ENCODE peak calls at places on chromosome 1, in nine cellular contexts. M is esophagus squamous epithelium; E is stimulated activated CD8-positive, alpha-beta memory T cell treated with anti-CD3 and anti-CD28 coated beads, Interleukin-2, amount 100 ng/mL, for 48 hours; N is left kidney; Q is EL; P is NCI-H1417; U is mucosa of gallbladder; G is ACHN; V is dorsolateral prefrontal cortex. L is an unnamed sample.

GRCh38 chr1:151611288-151611790 is 511 bp upstream of the SNX27 start:
- DNase-seq in Q (peak; percentile 46), U (peak; percentile 51), V (no peak), N (peak; percentile 18), P (no peak), E (no peak), M (no peak), G (no peak), L (peak; percentile 100)

GRCh38 chr1:12031039-12031980 is 12.0 kb downstream of the MIIP start:
- DNase-seq in Q (peak; percentile 42), E (peak; percentile 47), G (peak; percentile 44), U (no peak), N (no peak), V (no peak), M (no peak), P (no peak), L (no peak)

GRCh38 chr1:93689521-93690223 is 8.0 kb upstream of the BCAR3 start:
- DNase-seq in Q (no peak), E (no peak), U (no peak), V (no peak), G (no peak), M (no peak), N (peak; percentile 65), P (no peak), L (no peak)

GRCh38 chr1:55252942-55253589 is 37.9 kb upstream of the USP24 start:
- DNase-seq in M (no peak), E (no peak), Q (no peak), V (peak; percentile 38), N (no peak), G (no peak), P (no peak), U (peak; percentile 22), L (no peak)

GRCh38 chr1:159556931-159557369 is 21.1 kb upstream of the OR10J5 start:
- DNase-seq in M (no peak), P (no peak), G (no peak), U (peak; percentile 67), Q (no peak), N (peak; percentile 3), V (no peak), E (no peak), L (no peak)

GRCh38 chr1:70033934-70034333 is 171.4 kb downstream of the LRRC40 start:
- DNase-seq in V (no peak), Q (no peak), U (no peak), G (no peak), N (no peak), P (no peak), E (no peak), M (no peak), L (no peak)

GRCh38 chr1:215530401-215530984 is 36.6 kb upstream of the KCTD3 start:
- DNase-seq in Q (no peak), V (no peak), P (no peak), N (no peak), G (no peak), E (no peak), M (no peak), U (no peak), L (peak; percentile 64)

GRCh38 chr1:158563852-158564251 is 6.5 kb downstream of the OR6P1 start:
- DNase-seq in N (no peak), G (no peak), U (no peak), V (no peak), Q (no peak), M (no peak), E (no peak), P (no peak), L (no peak)

GRCh38 chr1:84406209-84406917 is 8.1 kb downstream of the DNASE2B start:
- DNase-seq in N (no peak), P (no peak), M (no peak), G (no peak), Q (peak; percentile 25), U (no peak), V (no peak), E (no peak), L (no peak)

GRCh38 chr1:6464514-6464836 is 1.5 kb downstream of the TNFRSF25 start:
- DNase-seq in V (peak; percentile 73), P (peak; percentile 20), Q (no peak), M (no peak), G (peak; percentile 38), N (no peak), E (no peak), U (peak; percentile 62), L (no peak)

GRCh38 chr1:5660141-5660935 is 331.9 kb downstream of the NPHP4 start:
- DNase-seq in V (no peak), Q (no peak), N (no peak), U (peak; percentile 23), G (no peak), P (no peak), M (no peak), E (no peak), L (no peak)

GRCh38 chr1:67496329-67496728 is 66.1 kb upstream of the SERBP1 start:
- DNase-seq in P (peak; percentile 64), Q (no peak), G (no peak), M (no peak), E (no peak), U (no peak), V (no peak), N (no peak), L (no peak)

GRCh38 chr1:55127827-55128343 is 87.3 kb downstream of the USP24 start:
- DNase-seq in V (no peak), P (no peak), E (no peak), G (peak; percentile 6), Q (peak; percentile 17), N (no peak), U (no peak), M (no peak), L (no peak)

GRCh38 chr1:214432247-214432646 is 119.2 kb downstream of the PTPN14 start:
- DNase-seq in P (no peak), E (no peak), Q (no peak), G (no peak), M (no peak), N (no peak), U (no peak), V (no peak), L (no peak)

GRCh38 chr1:207009182-207009850 is 23.2 kb downstream of the C1orf116 start:
- DNase-seq in N (no peak), E (no peak), G (no peak), M (no peak), V (no peak), U (peak; percentile 74), Q (no peak), P (no peak), L (no peak)

GRCh38 chr1:116943438-116943837 is 33.7 kb downstream of the PTGFRN start:
- DNase-seq in N (no peak), E (no peak), U (no peak), Q (no peak), M (no peak), V (no peak), P (no peak), G (no peak), L (no peak)

GRCh38 chr1:207922554-207922953 is 11.6 kb upstream of the CD34 start:
- DNase-seq in G (no peak), P (no peak), N (peak; percentile 39), Q (no peak), U (no peak), M (no peak), V (no peak), E (no peak), L (no peak)

GRCh38 chr1:209920844-209921243 is 17.2 kb upstream of the SYT14 start:
- DNase-seq in G (no peak), M (no peak), E (no peak), V (no peak), Q (no peak), U (no peak), P (no peak), N (no peak), L (no peak)